ENCODE peak calls at places on chromosomes 12 and 14, in six cellular contexts. L, P, G, J, T and C are unnamed samples. For H3K27me3, the result is how much of the 10 kb centered on the place peaks cover.

GRCh38 chr12:28578361-28578760 is 388.1 kb downstream of the CCDC91 start:
- DNase-seq in L (no peak), P (no peak), G (no peak), J (no peak), T (no peak), C (no peak)

GRCh38 chr12:91355150-91356006 is 172.8 kb upstream of the DCN start:
- DNase-seq in L (peak), P (peak), G (no peak), J (peak), T (peak), C (peak)

GRCh38 chr14:59570122-59570521 is 6.5 kb downstream of the CCDC175 start:
- DNase-seq in L (no peak), P (no peak), G (no peak), J (no peak), T (no peak), C (no peak)

GRCh38 chr12:51122844-51123243 is 39.4 kb upstream of the CSRNP2 start:
- DNase-seq in L (no peak), P (no peak), G (no peak), J (no peak), T (no peak), C (no peak)

GRCh38 chr14:64508215-64508776 is 3.7 kb downstream of the ZBTB1 start:
- DNase-seq in L (no peak), P (no peak), G (no peak), J (no peak), T (no peak), C (no peak)

GRCh38 chr12:103503546-103504480 is 8.0 kb upstream of the C12orf42 start:
- DNase-seq in L (no peak), P (no peak), G (no peak), J (no peak), T (no peak), C (no peak)

GRCh38 chr14:28609228-28609828 is 157.3 kb upstream of the FOXG1 start:
- DNase-seq in L (no peak), P (peak), G (no peak), J (no peak), T (no peak), C (peak)

GRCh38 chr14:98018626-98019025 is 1221.4 kb downstream of the VRK1 start:
- DNase-seq in L (no peak), P (no peak), G (no peak), J (no peak), T (no peak), C (no peak)

GRCh38 chr12:49651855-49652254 is 28.5 kb downstream of the PRPF40B start:
- DNase-seq in L (no peak), P (no peak), G (no peak), J (no peak), T (no peak), C (no peak)

GRCh38 chr14:21171128-21171527 is 15.3 kb upstream of the OR5AU1 start:
- DNase-seq in L (no peak), P (no peak), G (no peak), J (no peak), T (no peak), C (no peak)

GRCh38 chr14:76908834-76909233 is 82.6 kb downstream of the LRRC74A start:
- DNase-seq in L (no peak), P (no peak), G (no peak), J (peak), T (no peak), C (no peak)

GRCh38 chr12:27270148-27270547 is 26.1 kb downstream of the STK38L start:
- DNase-seq in L (no peak), P (no peak), G (no peak), J (no peak), T (no peak), C (no peak)

GRCh38 chr12:84719997-84720396 is 192.6 kb downstream of the SLC6A15 start:
- DNase-seq in L (no peak), P (no peak), G (no peak), J (no peak), T (no peak), C (no peak)

GRCh38 chr14:36227802-36228201 is 51.3 kb upstream of the PTCSC3 start:
- DNase-seq in L (no peak), P (no peak), G (no peak), J (no peak), T (no peak), C (no peak)

GRCh38 chr12:113184098-113184899 is 979 bp downstream of the DDX54 start:
- DNase-seq in L (no peak), P (no peak), G (no peak), J (no peak), T (no peak), C (no peak)

GRCh38 chr14:92121207-92121669 is 268 bp downstream of the NDUFB1 start:
- DNase-seq in L (no peak), P (peak), G (no peak), J (peak), T (no peak), C (peak)

GRCh38 chr12:93002278-93003054 is 73.4 kb upstream of the EEA1 start:
- DNase-seq in L (no peak), P (peak), G (no peak), J (peak), T (peak), C (peak)

GRCh38 chr14:103507751-103508150 is 14.9 kb downstream of the CKB start:
- DNase-seq in L (no peak), P (no peak), G (no peak), J (no peak), T (no peak), C (no peak)

GRCh38 chr14:101557811-101558738 is 3.2 kb upstream of the DIO3 start:
- DNase-seq in L (peak), P (no peak), G (no peak), J (no peak), T (no peak), C (no peak)

GRCh38 chr14:58294201-58294600 is 4.2 kb upstream of the ARID4A start:
- DNase-seq in L (no peak), P (no peak), G (no peak), J (no peak), T (no peak), C (no peak)

GRCh38 chr12:96886998-96887677 is 19.9 kb upstream of the NEDD1 start:
- DNase-seq in L (no peak), P (peak), G (no peak), J (no peak), T (peak), C (peak)

GRCh38 chr14:66403183-66403582 is 83.0 kb upstream of the CCDC196 start:
- DNase-seq in L (no peak), P (no peak), G (no peak), J (no peak), T (no peak), C (peak)

GRCh38 chr12:67068773-67069450 is 200.2 kb upstream of the CAND1 start:
- DNase-seq in L (no peak), P (no peak), G (no peak), J (no peak), T (peak), C (no peak)

GRCh38 chr12:123942277-123942653 is 30.4 kb downstream of the CCDC92 start:
- DNase-seq in L (no peak), P (no peak), G (no peak), J (peak), T (peak), C (peak)

GRCh38 chr14:54555651-54556050 is 11.3 kb upstream of the SAMD4A start:
- DNase-seq in L (no peak), P (no peak), G (no peak), J (no peak), T (no peak), C (no peak)

GRCh38 chr14:66643344-66643743 is 135.4 kb downstream of the GPHN start:
- DNase-seq in L (no peak), P (no peak), G (no peak), J (no peak), T (no peak), C (no peak)

GRCh38 chr12:114018669-114019068 is 52.5 kb upstream of the RBM19 start:
- DNase-seq in L (no peak), P (no peak), G (no peak), J (no peak), T (no peak), C (no peak)

GRCh38 chr12:28409892-28410291 is 219.6 kb downstream of the CCDC91 start:
- DNase-seq in L (no peak), P (no peak), G (no peak), J (no peak), T (no peak), C (peak)

GRCh38 chr12:120581998-120582397 is 796 bp upstream of the POP5 start:
- DNase-seq in L (no peak), P (no peak), G (no peak), J (no peak), T (no peak), C (no peak)

GRCh38 chr12:82665142-82665923 is 21.4 kb upstream of the TMTC2 start:
- DNase-seq in L (no peak), P (no peak), G (no peak), J (no peak), T (no peak), C (no peak)

GRCh38 chr12:49231881-49232650 is 32.8 kb upstream of the TUBA1C start:
- DNase-seq in L (peak), P (no peak), G (no peak), J (no peak), T (no peak), C (no peak)

GRCh38 chr12:43762596-43762995 is 3.8 kb downstream of the IRAK4 start:
- DNase-seq in L (no peak), P (no peak), G (no peak), J (no peak), T (no peak), C (no peak)

GRCh38 chr12:24478254-24478653 is 470.6 kb downstream of the BCAT1 start:
- DNase-seq in L (no peak), P (no peak), G (no peak), J (no peak), T (no peak), C (no peak)

GRCh38 chr12:130838284-130838950 is 633 bp downstream of the STX2 start:
- DNase-seq in L (no peak), P (peak), G (no peak), J (peak), T (no peak), C (peak)

GRCh38 chr12:130835011-130835410 is 4.0 kb downstream of the STX2 start:
- DNase-seq in L (no peak), P (no peak), G (no peak), J (peak), T (no peak), C (no peak)

GRCh38 chr12:130838951-130839769 is at the start of gene STX2:
- DNase-seq in L (peak), P (peak), G (peak), J (peak), T (peak), C (peak)

GRCh38 chr12:130835436-130835835 is 3.6 kb downstream of the STX2 start:
- DNase-seq in L (no peak), P (no peak), G (no peak), J (no peak), T (no peak), C (no peak)

GRCh38 chr12:130839770-130840355 is 813 bp upstream of the STX2 start:
- DNase-seq in L (no peak), P (no peak), G (no peak), J (peak), T (no peak), C (no peak)
- H3K4me3 ChIP-seq in L (peak), P (peak), G (peak), J (peak), T (peak), C (peak)

GRCh38 chr12:22880810-22881209 is 255.8 kb downstream of the ETNK1 start:
- DNase-seq in L (no peak), P (no peak), G (no peak), J (no peak), T (no peak), C (no peak)

GRCh38 chr12:22874151-22874550 is 249.2 kb downstream of the ETNK1 start:
- DNase-seq in L (no peak), P (no peak), G (no peak), J (no peak), T (no peak), C (no peak)

GRCh38 chr12:22880331-22880730 is 255.4 kb downstream of the ETNK1 start:
- DNase-seq in L (no peak), P (no peak), G (no peak), J (no peak), T (no peak), C (no peak)

GRCh38 chr12:22879203-22879602 is 254.2 kb downstream of the ETNK1 start:
- DNase-seq in L (no peak), P (no peak), G (no peak), J (no peak), T (no peak), C (no peak)

GRCh38 chr12:22876262-22876661 is 251.3 kb downstream of the ETNK1 start:
- DNase-seq in L (no peak), P (no peak), G (no peak), J (no peak), T (no peak), C (no peak)
- TF ChIP-seq CTCF in L (no peak), P (no peak), G (no peak), J (no peak), T (no peak), C (no peak)

GRCh38 chr12:108240928-108241327 is 98.2 kb downstream of the CMKLR1 start:
- DNase-seq in L (no peak), P (no peak), G (no peak), J (no peak), T (no peak), C (no peak)
- H3K27me3 ChIP-seq in L (under half), P (under half), G (under half), J (under half), T (under half), C (under half)

DNA sequence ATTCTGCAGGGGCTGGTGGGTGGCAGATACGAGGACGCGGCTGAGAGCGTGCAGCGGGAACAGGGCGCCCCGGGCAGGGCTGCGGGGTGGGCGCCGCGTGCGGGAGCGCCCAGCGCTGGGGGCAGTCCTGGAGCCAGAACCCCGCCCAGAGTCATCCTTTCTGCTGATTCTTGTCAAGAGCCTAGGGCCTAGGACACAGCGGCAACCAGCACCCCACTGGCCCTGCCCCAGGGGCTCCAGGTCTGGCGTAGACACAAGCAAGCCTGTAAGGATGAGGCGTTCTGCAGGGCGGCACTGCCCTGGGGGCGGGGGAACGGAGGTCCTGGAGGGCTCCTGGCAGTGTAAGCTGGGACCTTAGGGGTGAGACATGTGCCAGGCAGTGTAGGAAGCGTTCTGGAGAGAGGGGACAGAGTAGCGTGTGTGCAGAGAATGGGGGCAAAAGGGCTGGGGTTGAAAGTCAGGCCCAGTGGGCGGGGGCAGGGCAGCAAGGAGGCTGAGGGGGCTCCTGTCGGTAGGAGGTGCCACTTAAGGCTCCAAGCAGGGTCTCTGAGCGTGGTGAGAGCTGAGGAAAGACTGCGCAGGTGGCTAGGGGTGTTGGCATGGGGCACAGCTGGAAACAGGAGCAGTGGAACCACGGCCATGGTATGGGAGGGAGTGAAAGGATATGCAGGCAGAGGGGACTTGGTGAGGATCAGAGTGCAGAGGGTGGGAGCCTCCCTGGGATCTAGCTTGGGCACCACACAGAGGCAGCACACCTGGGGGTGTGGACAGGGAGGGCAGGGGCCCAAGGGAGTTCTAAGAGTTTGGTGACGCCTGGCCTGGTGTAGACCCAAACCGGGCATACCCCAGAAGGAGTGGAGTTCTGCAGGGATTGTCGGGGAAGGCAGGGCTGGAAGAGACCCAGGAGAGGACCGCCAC is 859 bp upstream of the AHNAK2 start:
- DNase-seq in L (peak), P (no peak), G (no peak), J (no peak), T (no peak), C (no peak)
- H3K4me3 ChIP-seq in L (peak), P (peak), G (peak), J (peak), T (peak), C (peak)